ENCODE peak calls at places on chromosomes 11 and 22, in four cellular contexts. E, V, Z and B are unnamed samples.

GRCh38 chr11:73950869-73951710 is at the start of gene DNAJB13:
- DNase-seq in E (peak), V (peak), Z (peak), B (peak)

GRCh38 chr11:64233913-64234839 is at the start of gene VEGFB:
- DNase-seq in E (no peak), V (peak), Z (peak), B (no peak)

GRCh38 chr22:28282346-28282745 is 363.3 kb upstream of the PITPNB start:
- DNase-seq in E (no peak), V (no peak), Z (no peak), B (no peak)

GRCh38 chr22:22666307-22667091 is 22.1 kb downstream of the GGTLC2 start:
- DNase-seq in E (no peak), V (peak), Z (peak), B (peak)

GRCh38 chr22:36741968-36742367 is 34.0 kb downstream of the IFT27 start:
- DNase-seq in E (no peak), V (no peak), Z (no peak), B (no peak)

GRCh38 chr11:69375316-69376154 is 81.6 kb downstream of the MYEOV start:
- DNase-seq in E (no peak), V (no peak), Z (no peak), B (no peak)

GRCh38 chr22:46054878-46055158 is 77.9 kb upstream of the WNT7B start:
- DNase-seq in E (no peak), V (no peak), Z (peak), B (no peak)

GRCh38 chr11:44938066-44938691 is 12.5 kb downstream of the TP53I11 start:
- DNase-seq in E (no peak), V (no peak), Z (no peak), B (no peak)

GRCh38 chr11:83538286-83538685 is 252.1 kb upstream of the CCDC90B start:
- DNase-seq in E (no peak), V (no peak), Z (no peak), B (no peak)

GRCh38 chr22:46052331-46052771 is 75.4 kb upstream of the WNT7B start:
- DNase-seq in E (no peak), V (no peak), Z (peak), B (no peak)

GRCh38 chr11:70942593-70942992 is 309.8 kb downstream of the SHANK2 start:
- DNase-seq in E (no peak), V (peak), Z (peak), B (peak)

GRCh38 chr11:3161720-3162409 is 3.2 kb downstream of the OSBPL5 start:
- DNase-seq in E (no peak), V (no peak), Z (peak), B (no peak)

GRCh38 chr11:62980133-62980760 is 4.5 kb downstream of the SLC22A6 start:
- DNase-seq in E (no peak), V (peak), Z (no peak), B (no peak)

GRCh38 chr11:87447606-87448005 is 409.9 kb downstream of the TMEM135 start:
- DNase-seq in E (no peak), V (no peak), Z (no peak), B (no peak)

GRCh38 chr11:42172441-42172840 is 713.0 kb upstream of the LRRC4C start:
- DNase-seq in E (no peak), V (no peak), Z (no peak), B (no peak)

GRCh38 chr11:57473208-57473930 is 13.0 kb downstream of the RTN4RL2 start:
- DNase-seq in E (no peak), V (peak), Z (no peak), B (no peak)

GRCh38 chr11:106021181-106021966 is 666 bp downstream of the MSANTD4 start:
- DNase-seq in E (no peak), V (peak), Z (peak), B (peak)

GRCh38 chr11:57585301-57585700 is 12.2 kb upstream of the SERPING1 start:
- DNase-seq in E (no peak), V (no peak), Z (no peak), B (no peak)

GRCh38 chr22:37425800-37426531 is 1.3 kb downstream of the ELFN2 start:
- DNase-seq in E (no peak), V (no peak), Z (peak), B (no peak)

GRCh38 chr11:97751405-97751804 is 1269.3 kb upstream of the CNTN5 start:
- DNase-seq in E (no peak), V (no peak), Z (no peak), B (no peak)

GRCh38 chr22:24270556-24271405 is at the start of gene SPECC1L:
- DNase-seq in E (peak), V (peak), Z (peak), B (peak)

GRCh38 chr11:44846852-44847251 is 103.8 kb downstream of the TP53I11 start:
- DNase-seq in E (no peak), V (no peak), Z (no peak), B (no peak)

GRCh38 chr11:126880872-126881271 is 119.7 kb downstream of the KIRREL3 start:
- DNase-seq in E (no peak), V (no peak), Z (no peak), B (no peak)

GRCh38 chr11:13668957-13669521 is 571 bp downstream of the FAR1 start:
- DNase-seq in E (no peak), V (peak), Z (no peak), B (no peak)
- TF ChIP-seq ETV6 in E (no peak), V (no peak), Z (no peak), B (no peak)

GRCh38 chr11:132410383-132410782 is 1040.0 kb downstream of the NTM start:
- DNase-seq in E (no peak), V (no peak), Z (no peak), B (no peak)

GRCh38 chr11:132414451-132414850 is 1044.0 kb downstream of the NTM start:
- DNase-seq in E (no peak), V (no peak), Z (no peak), B (no peak)

GRCh38 chr11:132408877-132409276 is 1038.5 kb downstream of the NTM start:
- DNase-seq in E (peak), V (no peak), Z (no peak), B (no peak)

GRCh38 chr11:132405728-132406127 is 1035.3 kb downstream of the NTM start:
- DNase-seq in E (no peak), V (no peak), Z (peak), B (no peak)

DNA sequence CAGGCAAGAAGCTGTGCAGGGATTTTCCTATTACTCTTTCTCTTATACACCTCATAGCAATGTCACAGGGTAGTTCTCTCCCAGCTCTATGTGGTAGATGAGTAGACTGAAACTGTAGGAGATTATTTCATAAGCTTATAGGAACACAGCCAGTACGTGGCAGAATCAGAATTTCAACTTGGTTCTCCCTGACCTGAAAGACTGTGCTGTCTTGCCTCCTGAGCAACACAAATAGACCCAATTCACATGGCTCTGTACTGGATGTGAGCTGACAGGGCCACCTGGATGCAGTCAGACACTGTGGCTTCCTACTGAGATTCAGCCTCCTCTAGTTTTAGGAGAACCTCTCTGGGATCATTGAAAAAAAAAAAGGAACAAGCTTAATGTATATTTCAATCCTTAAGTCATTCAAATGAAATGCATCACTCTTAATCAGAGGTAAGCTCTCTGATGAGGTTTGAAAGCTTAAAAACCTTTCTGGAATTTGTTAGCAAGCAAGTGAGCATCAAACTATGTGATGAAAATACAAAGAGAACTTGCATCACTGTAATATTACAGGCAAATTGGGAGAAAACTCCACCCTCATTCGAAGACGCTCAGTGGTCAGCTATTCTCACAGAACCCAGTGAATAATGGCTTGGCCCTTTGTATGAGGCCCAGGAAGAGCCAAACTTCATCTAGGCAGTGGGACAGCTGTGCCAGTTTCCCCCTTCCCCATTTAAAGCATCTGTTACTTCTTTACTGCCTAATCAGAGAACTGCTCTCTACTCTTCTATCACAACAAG is 1039.4 kb downstream of the NTM start:
- DNase-seq in E (no peak), V (no peak), Z (no peak), B (no peak)
- TF ChIP-seq ETV6 in E (no peak), V (no peak), Z (no peak), B (no peak)

GRCh38 chr11:65291613-65292012 is 23.1 kb upstream of the CDC42EP2 start:
- DNase-seq in E (no peak), V (no peak), Z (no peak), B (peak)

GRCh38 chr11:65287601-65288000 is 25.8 kb downstream of the POLA2 start:
- DNase-seq in E (no peak), V (no peak), Z (no peak), B (no peak)

GRCh38 chr11:65288706-65289536 is 25.7 kb upstream of the CDC42EP2 start:
- DNase-seq in E (no peak), V (no peak), Z (no peak), B (no peak)

GRCh38 chr11:65292866-65293265 is 21.8 kb upstream of the CDC42EP2 start:
- DNase-seq in E (no peak), V (no peak), Z (no peak), B (no peak)

GRCh38 chr11:65290448-65291165 is 24.1 kb upstream of the CDC42EP2 start:
- DNase-seq in E (peak), V (peak), Z (no peak), B (no peak)
- TF ChIP-seq ETV6 in E (no peak), V (peak), Z (no peak), B (no peak)

GRCh38 chr11:112968988-112969714 is 7.9 kb downstream of the NCAM1 start:
- DNase-seq in E (no peak), V (no peak), Z (no peak), B (no peak)
- TF ChIP-seq ETV6 in E (no peak), V (no peak), Z (no peak), B (no peak)